ENCODE peak calls at places on chromosome 1, in ten cellular contexts. S is NCI-H2029, W is GM04504, E is fibroblast of lung, Q is non-pigmented ciliary epithelial cell, T is neural crest cell, J is AG08395, B is Caki2, D is T follicular helper cell, I is GM12864. V is an unnamed sample.

GRCh38 chr1:27071049-27071416 is 58.4 kb upstream of the TENT5B start:
- DNase-seq in S (no peak), W (peak; percentile 63), E (peak; percentile 42), Q (no peak), T (peak; percentile 30), J (peak; percentile 83), B (peak; percentile 43), D (no peak), I (no peak), V (no peak)

GRCh38 chr1:208047476-208047934 is 136.6 kb upstream of the CD34 start:
- DNase-seq in S (no peak), W (no peak), E (peak; percentile 91), Q (peak; percentile 6), T (no peak), J (peak; percentile 15), B (no peak), D (no peak), I (no peak), V (no peak)

GRCh38 chr1:29695809-29696208 is 459.5 kb downstream of the PTPRU start:
- DNase-seq in S (no peak), W (no peak), E (no peak), Q (no peak), T (no peak), J (no peak), B (no peak), D (no peak), I (no peak), V (no peak)

GRCh38 chr1:200184196-200184595 is 156.7 kb downstream of the NR5A2 start:
- DNase-seq in S (peak; percentile 89), W (peak; percentile 32), E (peak; percentile 79), Q (no peak), T (no peak), J (peak; percentile 58), B (peak; percentile 77), D (no peak), I (no peak), V (peak; percentile 12)

GRCh38 chr1:25799758-25800537 is at the start of gene SELENON:
- DNase-seq in S (peak; percentile 32), W (no peak), E (peak; percentile 45), Q (no peak), T (peak; percentile 67), J (peak; percentile 75), B (no peak), D (no peak), I (no peak), V (peak; percentile 76)

GRCh38 chr1:55869050-55869449 is 653.9 kb upstream of the USP24 start:
- DNase-seq in S (peak; percentile 93), W (peak; percentile 35), E (no peak), Q (no peak), T (no peak), J (peak; percentile 50), B (no peak), D (no peak), I (no peak), V (peak; percentile 66)

GRCh38 chr1:236471653-236472052 is 52.1 kb upstream of the LGALS8 start:
- DNase-seq in S (no peak), W (no peak), E (no peak), Q (no peak), T (no peak), J (no peak), B (no peak), D (no peak), I (no peak), V (peak; percentile 78)

GRCh38 chr1:233326995-233327937 is at the start of gene MAP3K21:
- DNase-seq in S (peak; percentile 92), W (no peak), E (peak; percentile 8), Q (no peak), T (no peak), J (no peak), B (peak; percentile 78), D (peak; percentile 80), I (peak; percentile 67), V (peak; percentile 88)

GRCh38 chr1:32771561-32772280 is 45.4 kb downstream of the YARS1 start:
- DNase-seq in S (no peak), W (no peak), E (no peak), Q (no peak), T (no peak), J (no peak), B (no peak), D (no peak), I (no peak), V (no peak)

GRCh38 chr1:93471911-93472310 is 24.0 kb downstream of the FNBP1L start:
- DNase-seq in S (peak; percentile 6), W (peak; percentile 37), E (peak; percentile 88), Q (peak; percentile 67), T (no peak), J (peak; percentile 11), B (no peak), D (no peak), I (no peak), V (peak; percentile 8)

GRCh38 chr1:156379420-156380165 is 10.6 kb downstream of the RHBG start:
- DNase-seq in S (no peak), W (no peak), E (no peak), Q (no peak), T (no peak), J (no peak), B (no peak), D (no peak), I (no peak), V (no peak)

GRCh38 chr1:147509786-147510360 is 31.4 kb upstream of the BCL9 start:
- DNase-seq in S (no peak), W (no peak), E (no peak), Q (no peak), T (no peak), J (no peak), B (no peak), D (no peak), I (no peak), V (no peak)

GRCh38 chr1:27885114-27885528 is 12.8 kb downstream of the THEMIS2 start:
- DNase-seq in S (no peak), W (no peak), E (no peak), Q (no peak), T (no peak), J (no peak), B (no peak), D (no peak), I (no peak), V (no peak)